ENCODE peak calls at places on chromosome 10, in eight cellular contexts. K is activated CD4-positive, alpha-beta T cell treated with anti-CD3 and anti-CD28 coated beads, Interleukin-2, amount 50 U/mL, for 24 hours; M is cerebellar cortex; J is natural killer cell; I is NCI-H345; P is activated effector memory CD4-positive, alpha-beta T cell treated with Interleukin-2 at 50 U/mL for 16 hours; G is Ammon's horn; V is adrenal gland. E is an unnamed sample.
A peak's percentile ranks its signal among the peaks of the same experiment; 100 is the strongest.

GRCh38 chr10:79331226-79331625 is 16.0 kb upstream of the PPIF start:
- DNase-seq in K (no peak), M (no peak), J (no peak), I (no peak), P (no peak), G (no peak), V (no peak), E (no peak)

GRCh38 chr10:7922707-7923106 is 104.4 kb downstream of the TAF3 start:
- DNase-seq in K (no peak), M (no peak), J (no peak), I (no peak), P (no peak), G (no peak), V (no peak), E (no peak)

GRCh38 chr10:95505084-95505610 is 56.0 kb downstream of the SORBS1 start:
- DNase-seq in K (no peak), M (peak; percentile 59), J (no peak), I (no peak), P (no peak), G (no peak), V (no peak), E (no peak)

GRCh38 chr10:125217986-125218675 is 57.8 kb upstream of the CTBP2 start:
- DNase-seq in K (no peak), M (peak; percentile 8), J (no peak), I (no peak), P (no peak), G (no peak), V (no peak), E (no peak)

GRCh38 chr10:48470115-48470892 is 134.6 kb downstream of the ARHGAP22 start:
- DNase-seq in K (no peak), M (no peak), J (peak; percentile 5), I (no peak), P (no peak), G (no peak), V (peak; percentile 67), E (no peak)

GRCh38 chr10:79445217-79445707 is at the start of gene ZCCHC24:
- DNase-seq in K (no peak), M (no peak), J (no peak), I (peak; percentile 53), P (no peak), G (no peak), V (peak; percentile 75), E (no peak)

GRCh38 chr10:9781681-9782080 is 1236.0 kb upstream of the CELF2 start:
- DNase-seq in K (no peak), M (no peak), J (no peak), I (no peak), P (no peak), G (peak; percentile 18), V (no peak), E (no peak)

GRCh38 chr10:48454302-48455054 is 148.0 kb downstream of the MAPK8 start:
- DNase-seq in K (no peak), M (no peak), J (peak; percentile 10), I (no peak), P (no peak), G (no peak), V (peak; percentile 30), E (peak; percentile 79)

GRCh38 chr10:92573091-92573797 is 649 bp downstream of the IDE start:
- DNase-seq in K (peak; percentile 24), M (peak; percentile 38), J (no peak), I (peak; percentile 23), P (peak; percentile 19), G (peak; percentile 14), V (peak; percentile 72), E (no peak)

GRCh38 chr10:17737021-17737965 is 14.7 kb upstream of the TMEM236 start:
- DNase-seq in K (no peak), M (peak; percentile 81), J (no peak), I (peak; percentile 18), P (no peak), G (peak; percentile 38), V (no peak), E (no peak)

GRCh38 chr10:13115832-13116793 is 16.1 kb downstream of the OPTN start:
- DNase-seq in K (no peak), M (no peak), J (no peak), I (no peak), P (no peak), G (no peak), V (peak; percentile 73), E (no peak)

GRCh38 chr10:113052076-113052830 is 102.2 kb downstream of the TCF7L2 start:
- DNase-seq in K (no peak), M (peak; percentile 17), J (no peak), I (no peak), P (no peak), G (no peak), V (no peak), E (no peak)

GRCh38 chr10:5888843-5889623 is 660 bp downstream of the ANKRD16 start:
- DNase-seq in K (no peak), M (peak; percentile 26), J (peak; percentile 35), I (peak; percentile 7), P (peak; percentile 25), G (peak; percentile 30), V (peak; percentile 64), E (no peak)

GRCh38 chr10:62082729-62083412 is 181.4 kb downstream of the ARID5B start:
- DNase-seq in K (no peak), M (no peak), J (no peak), I (no peak), P (peak; percentile 40), G (no peak), V (no peak), E (no peak)

E was measured in chondrocyte.